ENCODE peak calls at places on chromosomes 5 and 9, in ten cellular contexts. K is heart left ventricle; T is transverse colon; G is hepatocyte; I is CD8-positive, alpha-beta T cell; C is GM12878; P is PC-9; E is neural progenitor cell; B is cardiac fibroblast; M is lung. Q is an unnamed sample.

GRCh38 chr5:10634056-10634455 is 70.2 kb downstream of the ANKRD33B start:
- DNase-seq in M (no peak), I (no peak), C (no peak), E (no peak), P (no peak), G (no peak), K (no peak), T (no peak), B (no peak), Q (no peak)

GRCh38 chr5:10250804-10251276 is 760 bp downstream of the CCT5 start:
- DNase-seq in M (no peak), B (peak), K (no peak), I (no peak), E (peak), G (no peak), C (no peak), P (no peak), T (no peak), Q (peak)

GRCh38 chr5:178869577-178869976 is 9.8 kb downstream of the ZNF354B start:
- DNase-seq in T (no peak), C (no peak), P (no peak), I (no peak), B (peak), K (no peak), G (no peak), M (no peak), E (no peak), Q (peak)

GRCh38 chr5:81856948-81857928 is 106.3 kb upstream of the SSBP2 start:
- DNase-seq in I (no peak), B (peak), E (peak), M (peak), G (peak), P (no peak), C (no peak), T (peak), K (peak), Q (peak)

GRCh38 chr5:172765766-172766286 is 5.2 kb downstream of the DUSP1 start:
- DNase-seq in T (peak), P (no peak), M (no peak), K (no peak), I (no peak), B (peak), C (no peak), E (no peak), G (peak), Q (peak)

GRCh38 chr5:135339189-135339588 is 59.8 kb downstream of the MACROH2A1 start:
- DNase-seq in P (no peak), G (no peak), T (no peak), C (no peak), B (no peak), E (no peak), M (no peak), K (no peak), I (no peak), Q (no peak)

GRCh38 chr5:160293901-160294561 is 18.3 kb downstream of the CCNJL start:
- DNase-seq in G (no peak), E (peak), P (no peak), T (no peak), M (peak), K (no peak), B (no peak), C (no peak), I (no peak), Q (peak)

GRCh38 chr9:35258665-35259474 is 97.1 kb downstream of the UNC13B start:
- DNase-seq in P (peak), T (peak), E (peak), G (peak), C (no peak), I (peak), M (peak), B (peak), K (peak), Q (peak)

DNA sequence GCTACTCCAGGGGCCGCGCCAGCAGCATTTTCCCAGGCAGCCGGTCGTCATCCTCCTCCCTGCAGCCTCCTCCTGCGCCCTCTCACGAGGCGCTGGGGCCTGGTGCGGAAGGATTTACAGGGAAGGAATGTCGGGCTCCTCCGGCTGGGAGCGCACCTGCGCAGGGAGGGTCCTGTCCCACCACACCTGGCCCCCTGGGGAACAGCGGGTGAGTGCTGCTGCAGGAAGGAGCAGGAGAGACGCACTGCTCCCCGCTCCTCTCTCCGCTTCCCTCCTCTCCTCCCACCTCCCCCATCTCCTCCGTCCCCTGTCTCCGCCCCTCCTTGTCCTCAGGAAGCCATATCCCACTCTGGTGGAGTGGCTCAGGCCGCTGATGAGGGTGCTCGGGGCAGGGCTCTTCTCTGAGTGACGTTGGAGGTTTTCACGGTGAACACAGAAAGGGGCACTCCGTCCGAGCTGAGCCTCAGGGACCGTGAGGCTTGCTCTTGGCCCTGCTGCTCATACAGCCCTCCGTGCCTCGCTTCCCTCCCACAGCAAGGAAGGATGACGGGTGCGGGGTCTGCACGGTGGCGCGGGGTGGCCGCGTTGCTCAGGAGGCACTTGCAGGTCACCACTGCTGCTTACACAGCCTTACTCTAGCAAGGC is 31.3 kb downstream of the IRX4 start:
- DNase-seq in K (peak), B (no peak), C (no peak), I (no peak), P (no peak), M (no peak), G (no peak), T (no peak), E (peak), Q (no peak)
- TF ChIP-seq CTCF in K (no peak), B (no peak), C (no peak), I (no peak), P (no peak), M (no peak), G (no peak), T (no peak), E (no peak), Q (no peak)

DNA sequence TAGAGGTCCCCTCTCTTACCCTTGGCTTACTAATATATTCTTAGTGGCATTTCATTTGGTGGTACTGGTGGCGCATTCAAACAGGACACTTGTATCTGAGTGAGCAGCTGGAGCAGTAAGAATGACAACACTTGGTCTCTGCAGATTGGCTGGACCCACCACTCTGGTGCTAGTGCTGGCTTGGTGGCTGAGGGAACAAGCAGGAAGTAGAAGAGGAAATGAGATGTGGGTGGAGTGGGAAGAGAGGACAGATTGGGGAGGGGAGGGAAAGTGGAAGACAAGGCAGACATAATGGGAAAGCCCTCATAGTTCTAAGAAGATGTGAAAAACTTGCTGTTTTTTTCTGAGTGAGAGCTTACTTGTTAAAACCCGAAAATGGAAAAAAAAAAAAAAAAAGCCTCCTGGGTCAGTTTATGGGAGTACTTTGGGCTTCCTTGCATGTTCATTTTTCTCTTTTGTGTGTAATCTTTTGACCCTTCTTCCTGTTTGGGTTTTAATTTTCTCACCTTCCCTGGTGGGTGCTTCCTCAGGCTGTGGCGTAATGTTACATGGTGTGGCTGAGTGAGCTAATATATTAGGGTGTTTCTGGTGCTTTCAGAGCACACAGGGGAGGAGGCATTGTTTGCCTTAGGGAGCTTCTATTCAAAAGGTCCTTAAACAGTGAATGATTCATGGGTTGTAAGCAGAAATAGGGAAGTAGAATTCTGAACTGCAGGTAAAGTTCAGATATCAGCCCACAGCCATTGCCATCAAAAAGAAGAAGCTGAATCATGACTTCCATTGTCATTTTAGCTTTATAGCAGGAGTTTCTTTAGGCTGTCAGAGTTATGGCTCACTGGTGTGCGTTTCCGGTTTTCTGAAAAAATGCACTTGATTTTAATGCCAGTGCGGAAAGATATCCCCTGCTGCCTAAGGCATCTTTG is 52.3 kb downstream of the TLE4 start:
- DNase-seq in I (peak), B (peak), M (peak), E (no peak), K (peak), P (no peak), G (peak), T (peak), C (peak), Q (no peak)
- H3K4me3 ChIP-seq in I (peak), B (no peak), M (no peak), E (no peak), K (no peak), P (no peak), G (no peak), T (no peak), C (peak), Q (no peak)

DNA sequence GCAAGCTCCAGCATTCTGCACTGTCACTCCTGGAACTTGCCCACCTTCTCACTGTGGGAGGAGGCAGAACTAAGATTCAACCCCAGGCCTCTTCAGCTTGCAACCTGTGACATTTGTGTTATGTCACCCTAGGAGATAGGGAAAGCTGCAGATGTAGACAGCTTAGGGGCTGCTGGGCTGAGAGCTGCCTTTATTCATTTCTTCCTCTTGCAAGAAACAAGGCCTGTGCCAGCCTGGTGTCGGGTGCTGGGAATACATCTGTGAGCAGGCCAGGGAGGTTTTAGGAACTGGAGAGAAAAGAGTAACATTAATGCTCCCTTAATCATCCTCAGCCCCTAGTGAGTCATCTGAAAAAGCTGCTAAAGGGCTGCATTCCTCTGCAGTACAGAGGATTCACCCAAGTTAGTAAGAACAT is 101.8 kb downstream of the FGF18 start:
- DNase-seq in K (no peak), C (no peak), M (peak), E (peak), B (peak), T (no peak), P (peak), G (peak), I (no peak), Q (peak)
- TF ChIP-seq CTCF in K (no peak), C (no peak), M (no peak), E (no peak), B (peak), T (no peak), P (peak), G (no peak), I (no peak), Q (no peak)

GRCh38 chr9:27362447-27363210 is 65.7 kb upstream of the EQTN start:
- DNase-seq in M (no peak), G (no peak), K (no peak), I (no peak), C (no peak), B (no peak), P (no peak), E (no peak), T (no peak), Q (no peak)
- H3K4me3 ChIP-seq in M (no peak), G (no peak), K (no peak), I (no peak), C (no peak), B (no peak), P (no peak), E (no peak), T (no peak), Q (no peak)

GRCh38 chr9:34125681-34126206 is 754 bp downstream of the DCAF12 start:
- DNase-seq in G (peak), I (no peak), B (peak), E (peak), T (peak), C (no peak), P (no peak), M (no peak), K (no peak), Q (peak)
- TF ChIP-seq CTCF in G (peak), I (no peak), B (peak), E (peak), T (no peak), C (no peak), P (no peak), M (no peak), K (no peak), Q (peak)

DNA sequence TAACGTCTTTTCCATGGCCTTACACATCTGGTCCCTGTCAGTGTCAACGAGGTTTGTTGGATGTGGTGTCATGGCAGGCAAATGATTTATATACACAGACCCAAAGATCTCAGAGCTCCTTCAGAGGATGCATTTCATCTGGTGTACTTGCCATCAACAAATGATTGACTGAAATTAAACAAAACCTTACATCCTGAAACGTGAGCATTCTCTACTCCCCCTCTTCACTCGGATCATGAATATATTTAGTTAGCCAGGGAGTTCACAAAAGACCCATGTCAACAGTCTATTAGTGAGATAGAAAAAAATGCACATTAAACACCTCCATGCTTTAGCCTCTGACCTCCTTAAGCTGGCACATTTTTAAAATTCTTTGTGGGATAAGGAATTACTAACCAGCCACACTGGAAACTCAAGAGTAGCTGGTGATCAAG is 215.6 kb downstream of the EFNA5 start:
- DNase-seq in M (no peak), T (no peak), I (no peak), B (peak), G (no peak), P (peak), C (no peak), E (peak), K (no peak), Q (peak)
- H3K4me3 ChIP-seq in M (no peak), T (no peak), I (no peak), B (no peak), G (no peak), P (peak), C (no peak), E (no peak), K (no peak), Q (no peak)

GRCh38 chr9:100567856-100568255 is 10.0 kb upstream of the CAVIN4 start:
- DNase-seq in P (no peak), T (no peak), K (no peak), G (no peak), C (no peak), M (no peak), E (no peak), B (no peak), I (no peak), Q (no peak)
- TF ChIP-seq CTCF in P (no peak), T (no peak), K (no peak), G (no peak), C (no peak), M (no peak), E (no peak), B (no peak), I (no peak), Q (no peak)

DNA sequence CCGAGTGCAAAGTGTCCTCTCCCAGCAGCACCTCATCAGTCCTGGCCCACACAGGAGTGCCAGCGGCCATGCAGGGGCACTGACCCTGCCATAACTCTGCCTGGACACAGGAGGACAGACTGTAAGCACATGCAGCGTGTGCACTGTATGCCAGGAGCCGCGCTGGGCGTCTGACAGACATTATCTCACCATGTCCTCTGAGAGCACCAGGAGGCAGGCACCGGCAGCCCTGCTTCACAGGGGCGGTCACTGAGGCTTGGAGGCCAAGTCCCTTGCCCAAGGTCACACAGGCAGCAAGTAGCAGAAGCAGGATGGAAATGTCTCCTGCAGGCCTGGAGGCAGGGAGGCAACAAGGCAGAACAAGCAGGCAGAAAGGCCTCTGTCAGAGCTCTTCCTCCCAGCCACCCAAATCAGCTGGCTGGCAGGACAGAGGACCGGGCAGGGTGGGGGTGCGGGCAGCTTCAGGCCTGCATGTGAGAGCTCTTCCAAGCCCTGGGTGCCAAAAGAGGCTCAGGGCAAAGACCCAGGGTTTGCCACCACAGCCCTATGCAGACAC is 8.4 kb downstream of the EEIG1 start:
- DNase-seq in T (no peak), M (no peak), I (peak), E (no peak), K (peak), C (no peak), G (peak), B (no peak), P (no peak), Q (no peak)
- H3K4me3 ChIP-seq in T (no peak), M (no peak), I (peak), E (no peak), K (no peak), C (no peak), G (no peak), B (no peak), P (no peak), Q (no peak)